ENCODE peak calls at places on chromosomes 6 and 20, in ten cellular contexts. B is tibial nerve, A is adrenal gland, X is Peyer's patch, C is uterus, E is heart left ventricle, L is A549, K is lower leg skin, Y is ovary, J is transverse colon. O is an unnamed sample.
A peak's percentile ranks its signal among the peaks of the same experiment; 100 is the strongest.

GRCh38 chr6:130473886-130474285 is 108.1 kb downstream of the TMEM200A start:
- DNase-seq in B (no peak), A (no peak), X (no peak), C (no peak), E (no peak), L (no peak), K (no peak), Y (no peak), J (no peak), O (no peak)

GRCh38 chr6:81894788-81895221 is 142.3 kb upstream of the TENT5A start:
- DNase-seq in B (peak; percentile 55), A (no peak), X (no peak), C (no peak), E (peak; percentile 86), L (no peak), K (peak; percentile 24), Y (no peak), J (no peak), O (peak; percentile 54)

GRCh38 chr6:1904494-1904854 is 294.8 kb downstream of the FOXC1 start:
- DNase-seq in B (no peak), A (peak; percentile 52), X (no peak), C (no peak), E (no peak), L (no peak), K (no peak), Y (peak; percentile 43), J (no peak), O (no peak)

GRCh38 chr20:32482251-32483220 is 102.6 kb downstream of the NOL4L start:
- DNase-seq in B (no peak), A (no peak), X (peak; percentile 41), C (no peak), E (peak; percentile 51), L (no peak), K (no peak), Y (peak; percentile 64), J (peak; percentile 57), O (peak; percentile 65)

GRCh38 chr6:104718672-104719071 is 141.0 kb downstream of the HACE1 start:
- DNase-seq in B (no peak), A (no peak), X (no peak), C (no peak), E (no peak), L (no peak), K (no peak), Y (no peak), J (no peak), O (no peak)

GRCh38 chr20:32227744-32228688 is 20.3 kb downstream of the POFUT1 start:
- DNase-seq in B (no peak), A (no peak), X (no peak), C (no peak), E (peak; percentile 51), L (no peak), K (no peak), Y (no peak), J (peak; percentile 88), O (no peak)

GRCh38 chr6:124742971-124743370 is 219.3 kb upstream of the RNF217 start:
- DNase-seq in B (no peak), A (no peak), X (no peak), C (no peak), E (no peak), L (no peak), K (no peak), Y (no peak), J (no peak), O (no peak)

GRCh38 chr6:168374051-168374502 is 54.5 kb upstream of the DACT2 start:
- DNase-seq in B (no peak), A (no peak), X (no peak), C (no peak), E (no peak), L (no peak), K (no peak), Y (no peak), J (no peak), O (no peak)

GRCh38 chr6:125102901-125103300 is 50.7 kb upstream of the TPD52L1 start:
- DNase-seq in B (no peak), A (no peak), X (no peak), C (no peak), E (no peak), L (peak; percentile 70), K (no peak), Y (no peak), J (no peak), O (no peak)

GRCh38 chr6:2498224-2498623 is 252.5 kb downstream of the MYLK4 start:
- DNase-seq in B (no peak), A (peak; percentile 27), X (no peak), C (no peak), E (no peak), L (no peak), K (no peak), Y (no peak), J (no peak), O (no peak)

GRCh38 chr6:62285612-62286469 is at the start of gene KHDRBS2:
- DNase-seq in B (peak; percentile 56), A (peak; percentile 96), X (peak; percentile 90), C (peak; percentile 60), E (peak; percentile 73), L (peak; percentile 24), K (peak; percentile 31), Y (peak; percentile 75), J (peak; percentile 83), O (peak; percentile 84)

GRCh38 chr20:57429579-57430202 is 38.5 kb downstream of the RBM38 start:
- DNase-seq in B (no peak), A (peak; percentile 61), X (no peak), C (no peak), E (no peak), L (peak; percentile 44), K (no peak), Y (no peak), J (no peak), O (no peak)

GRCh38 chr6:4358414-4359107 is 223.2 kb upstream of the ECI2 start:
- DNase-seq in B (peak; percentile 51), A (peak; percentile 99), X (peak; percentile 32), C (peak; percentile 85), E (peak; percentile 97), L (peak; percentile 99), K (peak; percentile 92), Y (peak; percentile 58), J (peak; percentile 88), O (peak; percentile 82)

GRCh38 chr6:13883966-13884365 is 40.8 kb upstream of the RNF182 start:
- DNase-seq in B (no peak), A (no peak), X (no peak), C (no peak), E (no peak), L (no peak), K (no peak), Y (no peak), J (no peak), O (no peak)

GRCh38 chr6:37083243-37084138 is 78.0 kb downstream of the FGD2 start:
- DNase-seq in B (peak; percentile 44), A (peak; percentile 93), X (peak; percentile 42), C (peak; percentile 94), E (peak; percentile 90), L (no peak), K (peak; percentile 66), Y (peak; percentile 86), J (peak; percentile 69), O (peak; percentile 96)
- TF ChIP-seq POLR2A in B (no peak), A (no peak), X (peak; percentile 44), C (no peak), E (no peak), L (no peak), K (no peak), Y (peak; percentile 13), J (no peak), O (peak; percentile 79)

DNA sequence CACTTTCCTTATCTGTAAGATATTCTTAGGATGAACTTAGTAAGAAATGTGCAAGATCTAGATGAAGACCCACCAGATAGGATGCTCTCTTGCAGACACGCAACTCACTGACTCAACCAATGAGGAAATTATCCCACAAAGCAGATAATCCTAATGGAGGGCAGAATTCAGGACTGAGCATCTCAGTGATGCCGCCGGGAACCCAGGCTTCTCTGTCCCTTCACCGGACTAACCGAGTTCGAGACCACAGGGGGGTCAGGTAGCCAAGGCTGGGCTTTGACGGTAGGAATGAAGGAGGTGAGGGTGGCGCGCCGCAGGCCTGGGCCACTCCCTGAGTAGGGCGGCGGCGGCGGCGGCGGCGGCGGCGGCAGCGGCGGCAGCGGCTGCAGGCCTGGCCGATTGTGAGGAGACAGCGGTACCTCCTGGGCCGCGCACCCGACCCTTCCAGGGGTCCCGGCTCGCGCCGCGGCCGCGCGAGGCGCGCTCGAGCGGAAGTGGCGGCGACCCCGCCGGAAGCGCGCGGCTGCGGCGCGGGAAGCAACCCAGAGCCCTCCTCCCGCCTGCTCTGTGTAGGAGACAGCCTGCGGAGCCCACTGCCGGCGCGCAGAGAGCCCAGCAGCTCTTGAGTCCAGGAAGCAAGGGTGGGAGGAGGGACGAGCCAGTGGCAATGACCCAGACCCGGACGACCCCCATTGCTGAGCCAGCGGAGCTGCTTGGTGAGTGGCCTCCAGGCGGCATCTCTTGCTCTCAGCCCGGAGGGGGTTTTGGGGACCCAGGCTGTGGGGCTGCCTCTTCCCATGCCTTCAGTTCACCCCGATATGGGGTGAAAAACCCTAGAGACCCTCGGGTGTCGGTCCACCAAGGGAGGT is at the start of gene KHDC1:
- DNase-seq in B (no peak), A (peak; percentile 32), X (peak; percentile 49), C (peak; percentile 48), E (peak; percentile 45), L (peak; percentile 42), K (no peak), Y (peak; percentile 68), J (peak; percentile 42), O (peak; percentile 32)
- TF ChIP-seq POLR2A in B (no peak), A (no peak), X (peak; percentile 20), C (no peak), E (no peak), L (peak; percentile 10), K (no peak), Y (no peak), J (no peak), O (no peak)

DNA sequence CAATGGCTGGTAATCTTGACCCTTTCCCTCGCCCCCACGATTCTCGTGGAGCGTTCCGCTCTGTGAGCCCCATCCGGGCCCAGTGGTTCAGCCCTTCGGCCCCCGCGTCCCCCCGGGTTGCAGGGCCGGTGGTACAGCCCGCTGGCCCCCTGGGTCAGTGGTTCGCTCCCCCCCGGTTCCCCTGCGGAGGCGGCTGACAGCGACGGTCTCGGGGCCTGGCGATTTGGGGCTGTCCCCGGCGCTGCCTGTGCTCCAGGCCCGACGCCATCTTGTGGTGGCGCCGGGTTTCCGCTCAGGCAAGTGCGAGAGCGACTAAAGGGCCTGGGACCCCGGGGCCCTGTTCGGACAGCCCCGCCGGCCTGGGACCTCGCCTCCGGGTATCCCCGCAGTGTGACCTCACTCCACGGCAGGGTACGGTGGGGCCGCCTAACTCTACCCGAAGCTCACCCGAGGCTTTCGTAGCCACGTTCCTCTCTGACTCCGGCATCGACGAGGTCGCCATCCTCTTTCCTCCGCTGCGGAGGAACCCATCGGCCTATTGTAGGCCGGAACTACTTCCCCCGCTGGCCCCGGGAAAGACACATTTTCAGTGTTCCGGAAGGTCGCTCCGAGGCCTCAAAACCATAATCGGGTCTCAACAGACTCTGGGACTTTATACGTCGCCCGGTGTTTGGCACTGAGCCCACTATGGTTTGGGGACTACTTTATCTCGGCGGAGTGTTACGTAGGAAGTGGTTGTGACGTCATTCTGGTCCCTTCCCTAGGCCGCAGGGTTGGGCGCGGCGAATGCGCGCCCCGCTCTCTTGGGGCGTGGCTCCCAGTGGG is at the start of gene ZNF335:
- DNase-seq in B (peak; percentile 91), A (peak; percentile 95), X (peak; percentile 91), C (peak; percentile 96), E (peak; percentile 96), L (peak; percentile 98), K (peak; percentile 92), Y (peak; percentile 98), J (peak; percentile 95), O (peak; percentile 96)
- TF ChIP-seq POLR2A in B (peak; percentile 79), A (peak; percentile 84), X (no peak), C (peak; percentile 73), E (no peak), L (peak; percentile 53), K (peak; percentile 22), Y (peak; percentile 64), J (peak; percentile 89), O (peak; percentile 90)

GRCh38 chr6:30719791-30720737 is at the start of gene TUBB:
- DNase-seq in B (peak; percentile 92), A (peak; percentile 97), X (peak; percentile 95), C (peak; percentile 96), E (peak; percentile 98), L (peak; percentile 96), K (peak; percentile 96), Y (peak; percentile 96), J (peak; percentile 98), O (peak; percentile 97)
- TF ChIP-seq POLR2A in B (peak; percentile 91), A (peak; percentile 91), X (peak; percentile 92), C (peak; percentile 83), E (no peak), L (peak; percentile 69), K (no peak), Y (peak; percentile 78), J (peak; percentile 96), O (peak; percentile 95)

O was measured in right lobe of liver.